ENCODE peak calls at places on chromosome 2, in seven cellular contexts. D is PC-9, B is astrocyte, A is mammary epithelial cell, O is astrocyte of the spinal cord, P is thoracic aorta, T is cardiac fibroblast. I is an unnamed sample.

GRCh38 chr2:618005-618404 is 59.2 kb downstream of the TMEM18 start:
- DNase-seq in D (no peak), O (no peak), A (no peak), P (no peak), T (no peak), B (no peak), I (no peak)

GRCh38 chr2:37856101-37856751 is 68.9 kb upstream of the RMDN2 start:
- DNase-seq in B (no peak), P (no peak), T (no peak), D (no peak), O (no peak), A (no peak), I (no peak)

GRCh38 chr2:58515827-58516574 is 274.9 kb upstream of the FANCL start:
- DNase-seq in T (peak), P (no peak), D (no peak), O (no peak), B (no peak), A (no peak), I (no peak)

GRCh38 chr2:8059255-8059654 is 622.6 kb upstream of the ID2 start:
- DNase-seq in A (no peak), B (no peak), P (no peak), T (no peak), O (no peak), D (no peak), I (no peak)

GRCh38 chr2:118197011-118197695 is 108.9 kb downstream of the INSIG2 start:
- DNase-seq in O (peak), B (no peak), A (no peak), P (no peak), D (no peak), T (peak), I (no peak)

GRCh38 chr2:26410764-26411243 is 9.1 kb downstream of the DRC1 start:
- DNase-seq in D (no peak), O (no peak), A (no peak), T (no peak), B (no peak), P (no peak), I (no peak)

GRCh38 chr2:119108186-119108585 is 50.4 kb downstream of the C1QL2 start:
- DNase-seq in D (no peak), P (no peak), T (no peak), B (no peak), A (no peak), O (no peak), I (no peak)

GRCh38 chr2:70103531-70104061 is 16.3 kb downstream of the PCBP1 start:
- DNase-seq in D (no peak), B (no peak), O (no peak), A (no peak), T (no peak), P (no peak), I (no peak)

GRCh38 chr2:221485500-221485870 is 86.6 kb downstream of the EPHA4 start:
- DNase-seq in O (no peak), D (no peak), B (peak), T (no peak), A (no peak), P (no peak), I (no peak)

GRCh38 chr2:36857713-36858112 is 108.6 kb downstream of the STRN start:
- DNase-seq in A (no peak), T (no peak), P (no peak), D (no peak), O (no peak), B (no peak), I (no peak)

GRCh38 chr2:175461839-175462238 is 280.3 kb upstream of the ATP5MC3 start:
- DNase-seq in O (no peak), B (no peak), A (no peak), P (no peak), D (no peak), T (no peak), I (no peak)

GRCh38 chr2:177254433-177255226 is 9.9 kb downstream of the NFE2L2 start:
- DNase-seq in P (no peak), D (no peak), B (no peak), T (no peak), A (no peak), O (no peak), I (no peak)

GRCh38 chr2:235961711-235962110 is 206.5 kb downstream of the GBX2 start:
- DNase-seq in T (no peak), D (peak), B (no peak), O (no peak), A (no peak), P (no peak), I (no peak)

GRCh38 chr2:131756141-131756907 is 228.6 kb downstream of the CCDC74A start:
- DNase-seq in A (no peak), T (no peak), O (no peak), D (no peak), B (no peak), P (no peak), I (no peak)

GRCh38 chr2:11784747-11785610 is 38.5 kb downstream of the LPIN1 start:
- DNase-seq in B (peak), A (peak), O (peak), D (no peak), P (no peak), T (peak), I (no peak)

GRCh38 chr2:58291726-58292430 is 50.8 kb upstream of the FANCL start:
- DNase-seq in O (no peak), D (no peak), B (no peak), T (no peak), A (no peak), P (no peak), I (no peak)

GRCh38 chr2:47601518-47602015 is 181.4 kb upstream of the MSH6 start:
- DNase-seq in P (no peak), T (no peak), O (no peak), A (no peak), B (no peak), D (no peak), I (no peak)

GRCh38 chr2:222613715-222614331 is 42.1 kb downstream of the FARSB start:
- DNase-seq in B (peak), T (peak), O (peak), D (peak), P (no peak), A (peak), I (no peak)

GRCh38 chr2:71500426-71501079 is 47.2 kb downstream of the DYSF start:
- DNase-seq in D (no peak), A (no peak), O (no peak), B (no peak), T (peak), P (no peak), I (no peak)

GRCh38 chr2:55779459-55780421 is 86.1 kb upstream of the PNPT1 start:
- DNase-seq in A (peak), T (peak), D (peak), P (no peak), B (peak), O (peak), I (no peak)

GRCh38 chr2:45578056-45578843 is 32.8 kb downstream of the SRBD1 start:
- DNase-seq in O (peak), A (no peak), B (peak), D (no peak), P (no peak), T (peak), I (no peak)

GRCh38 chr2:219025637-219026585 is 15.4 kb downstream of the CFAP65 start:
- DNase-seq in B (no peak), P (no peak), D (no peak), O (no peak), T (no peak), A (no peak), I (no peak)

GRCh38 chr2:224350703-224351102 is 51.2 kb downstream of the FAM124B start:
- DNase-seq in P (no peak), T (no peak), A (no peak), B (no peak), O (no peak), D (no peak), I (peak)

GRCh38 chr2:44290271-44290670 is 15.0 kb downstream of the SLC3A1 start:
- DNase-seq in B (peak), A (peak), P (no peak), T (peak), O (peak), D (no peak), I (no peak)

GRCh38 chr2:112841399-112842044 is 4.9 kb upstream of the IL1B start:
- DNase-seq in D (no peak), P (no peak), A (no peak), O (no peak), T (peak), B (no peak), I (no peak)

GRCh38 chr2:219467736-219468075 is 31.0 kb upstream of the GMPPA start:
- DNase-seq in P (no peak), D (peak), T (no peak), B (no peak), O (no peak), A (peak), I (no peak)

GRCh38 chr2:110816404-110817365 is 84.3 kb downstream of the ACOXL start:
- DNase-seq in O (no peak), A (peak), B (peak), D (no peak), T (peak), P (no peak), I (no peak)

GRCh38 chr2:184554736-184555135 is 43.6 kb upstream of the ZNF804A start:
- DNase-seq in B (peak), O (peak), D (peak), A (peak), P (no peak), T (no peak), I (no peak)

GRCh38 chr2:37775908-37776250 is 104.4 kb upstream of the CDC42EP3 start:
- DNase-seq in T (peak), P (no peak), O (peak), A (peak), B (peak), D (no peak), I (no peak)

GRCh38 chr2:26696352-26696816 is 3.9 kb downstream of the KCNK3 start:
- DNase-seq in D (peak), T (peak), O (peak), P (peak), A (peak), B (peak), I (peak)

DNA sequence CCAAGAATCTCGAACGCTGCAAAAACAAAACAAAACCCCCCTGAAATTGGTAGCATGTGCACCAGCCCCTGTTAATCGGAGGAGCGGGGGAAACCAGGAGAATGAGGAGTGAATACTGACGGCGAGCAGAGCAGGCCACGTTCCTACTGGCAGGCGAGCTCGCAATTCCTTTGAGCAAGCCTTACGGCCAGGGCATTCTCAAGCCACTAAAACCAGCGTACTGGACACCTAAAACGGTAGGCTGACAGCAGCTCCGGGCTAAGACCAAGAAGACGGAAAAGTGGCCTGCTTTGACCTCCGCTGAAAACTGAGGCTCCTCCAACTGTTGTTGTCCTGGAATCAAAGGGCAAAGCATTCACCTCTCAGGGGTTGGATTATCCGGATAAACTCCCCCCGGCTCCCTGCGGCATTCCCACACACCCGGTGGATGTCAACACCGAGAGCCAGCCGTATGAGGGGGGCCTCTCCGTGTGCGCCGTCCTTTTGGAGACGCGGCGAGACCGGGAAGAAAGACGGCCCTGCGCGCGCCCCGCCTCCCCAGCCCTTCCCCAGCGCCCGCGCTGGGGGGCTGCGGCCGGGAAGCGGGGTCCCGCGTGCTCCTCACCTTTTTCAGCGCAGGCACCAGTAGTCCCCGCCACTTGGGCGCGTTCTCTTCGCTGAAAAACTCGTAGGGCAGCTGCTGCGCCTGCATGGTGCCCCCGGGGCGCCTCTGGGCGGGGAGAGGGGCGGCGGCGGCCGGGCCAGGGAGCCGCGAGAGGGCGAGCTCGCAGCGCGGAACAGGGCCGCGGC is 925 bp downstream of the SOS1 start:
- DNase-seq in T (peak), A (peak), B (peak), D (peak), O (peak), P (no peak), I (no peak)
- TF ChIP-seq CTCF in T (no peak), A (peak), B (no peak), D (peak), O (no peak), P (no peak), I (no peak)

GRCh38 chr2:105395691-105396090 is 3.2 kb downstream of the FHL2 start:
- DNase-seq in P (no peak), A (no peak), D (no peak), B (no peak), T (no peak), O (no peak), I (no peak)
- H3K4me3 ChIP-seq in P (no peak), A (peak), D (peak), B (peak), T (peak), O (peak), I (no peak)

GRCh38 chr2:172597191-172597842 is 41.4 kb downstream of the PDK1 start:
- DNase-seq in A (no peak), P (no peak), B (no peak), O (no peak), T (no peak), D (no peak), I (no peak)
- TF ChIP-seq CTCF in A (no peak), P (no peak), B (no peak), O (no peak), T (no peak), D (no peak), I (no peak)

DNA sequence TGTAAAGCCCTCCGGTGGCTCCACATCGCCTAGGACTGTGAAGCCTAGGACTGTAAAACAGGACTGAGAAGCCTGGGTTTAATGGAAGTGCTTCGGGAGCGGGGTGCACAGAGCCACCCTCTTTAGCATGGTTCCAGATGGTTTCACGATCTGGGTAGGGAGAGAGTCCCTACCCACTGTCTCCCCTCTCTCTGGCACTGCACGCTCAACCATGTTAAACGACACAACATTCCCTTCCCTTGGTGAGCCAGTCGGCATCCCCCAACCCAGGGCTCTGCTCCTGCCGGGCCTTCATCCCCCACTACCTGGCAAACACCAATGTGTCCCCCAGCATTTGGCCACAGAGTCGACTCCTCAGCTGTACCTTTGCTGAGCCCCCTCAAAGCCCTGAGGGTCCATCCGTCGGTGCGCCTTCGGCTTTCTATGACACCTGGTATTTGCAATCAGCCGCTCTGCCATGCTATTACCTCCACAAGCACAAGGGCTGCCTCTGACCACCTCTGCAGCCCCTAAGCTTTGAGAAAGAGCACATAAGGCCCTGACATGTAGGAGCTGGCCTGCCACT is 1.1 kb downstream of the COPS9 start:
- DNase-seq in A (no peak), P (no peak), T (no peak), O (no peak), D (no peak), B (no peak), I (no peak)
- H3K4me3 ChIP-seq in A (peak), P (peak), T (peak), O (peak), D (peak), B (peak), I (peak)